ENCODE peak calls at places on chromosome 2, in six cellular contexts. P is upper lobe of left lung, C is HepG2, N is HCT116, F is GM12878, D is K562. J is an unnamed sample.

GRCh38 chr2:203789613-203790012 is 78.0 kb upstream of the CTLA4 start:
- ATAC-seq in P (no peak), F (no peak), C (no peak), D (no peak), N (no peak), J (no peak)

GRCh38 chr2:179613701-179614100 is 247.7 kb downstream of the ZNF385B start:
- ATAC-seq in C (no peak), F (no peak), D (no peak), N (no peak), P (peak), J (peak)

GRCh38 chr2:1600191-1601063 is 143.9 kb downstream of the PXDN start:
- ATAC-seq in F (no peak), D (no peak), P (no peak), C (no peak), N (no peak), J (peak)

GRCh38 chr2:1799174-1799573 is 54.9 kb upstream of the PXDN start:
- ATAC-seq in P (no peak), F (no peak), N (no peak), C (no peak), D (no peak), J (no peak)

GRCh38 chr2:237652181-237652580 is 24.8 kb downstream of the LRRFIP1 start:
- ATAC-seq in F (no peak), N (no peak), D (no peak), P (no peak), C (no peak), J (no peak)

GRCh38 chr2:69034845-69035244 is 21.9 kb downstream of the ANTXR1 start:
- ATAC-seq in P (no peak), F (no peak), D (no peak), N (no peak), C (no peak), J (no peak)

GRCh38 chr2:42021490-42021889 is 26.3 kb upstream of the PKDCC start:
- ATAC-seq in N (no peak), F (no peak), P (no peak), D (no peak), C (no peak), J (peak)

GRCh38 chr2:106341666-106342065 is 126.5 kb downstream of the RGPD3 start:
- ATAC-seq in F (no peak), D (no peak), P (no peak), N (no peak), C (no peak), J (no peak)

GRCh38 chr2:70161069-70161534 is 29.7 kb downstream of the C2orf42 start:
- ATAC-seq in P (no peak), F (peak), C (no peak), D (no peak), N (no peak), J (no peak)
- TF ChIP-seq POLR2AphosphoS5 in P (no peak), F (peak), C (no peak), D (no peak), N (no peak), J (no peak)

DNA sequence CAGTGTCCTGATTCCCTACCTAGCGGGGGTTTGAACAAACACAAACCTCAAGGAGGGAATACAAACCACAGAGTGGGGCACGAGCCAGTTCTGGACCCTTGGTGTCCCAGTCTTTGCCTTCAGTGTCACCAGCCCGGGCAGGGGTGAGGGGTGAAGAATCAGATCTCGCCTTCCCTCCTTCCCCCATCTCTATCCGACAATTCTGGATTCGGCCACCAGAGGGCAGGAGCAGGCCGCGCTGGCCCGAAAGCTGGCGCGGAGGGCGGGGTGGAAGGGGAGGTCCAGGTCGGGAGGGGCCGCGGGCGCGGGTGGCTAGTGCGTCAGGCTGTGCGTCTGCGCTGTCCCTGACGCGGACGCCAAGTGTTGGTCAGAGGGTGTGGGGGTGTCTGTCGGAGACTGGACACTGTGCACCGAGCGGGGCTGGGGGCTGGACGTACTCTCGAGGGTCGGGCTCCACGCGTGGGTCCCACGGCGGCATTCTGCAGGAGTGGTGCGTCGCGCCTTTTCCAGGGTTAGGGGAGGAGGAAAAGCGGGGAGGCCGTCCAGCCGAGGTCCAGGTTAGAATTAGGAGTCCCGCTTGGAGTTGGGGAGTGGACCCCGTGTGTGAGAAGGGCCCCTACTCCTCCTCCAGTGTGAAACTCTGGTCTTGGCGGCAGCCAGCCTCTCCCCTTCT is 2.9 kb upstream of the CRYBA2 start:
- ATAC-seq in C (peak), D (peak), F (peak), N (peak), P (peak), J (peak)
- TF ChIP-seq POLR2A in C (no peak), D (peak), F (no peak), N (no peak), P (no peak), J (no peak)

GRCh38 chr2:8438476-8438875 is 243.4 kb upstream of the ID2 start:
- ATAC-seq in F (no peak), D (no peak), C (no peak), P (peak), N (no peak), J (no peak)

GRCh38 chr2:8435608-8436007 is 246.2 kb upstream of the ID2 start:
- ATAC-seq in C (no peak), N (no peak), D (no peak), F (no peak), P (no peak), J (no peak)

GRCh38 chr2:8437949-8438400 is 243.9 kb upstream of the ID2 start:
- ATAC-seq in P (no peak), N (no peak), D (no peak), C (no peak), F (no peak), J (no peak)

GRCh38 chr2:8437228-8437948 is 244.5 kb upstream of the ID2 start:
- ATAC-seq in N (no peak), D (no peak), P (no peak), F (no peak), C (no peak), J (no peak)

GRCh38 chr2:8436585-8436984 is 245.3 kb upstream of the ID2 start:
- ATAC-seq in F (no peak), D (no peak), N (no peak), P (no peak), C (no peak), J (no peak)
- TF ChIP-seq POLR2AphosphoS5 in F (no peak), D (no peak), N (no peak), P (no peak), C (no peak), J (no peak)

GRCh38 chr2:74497777-74498499 is 1.5 kb downstream of the LBX2 start:
- ATAC-seq in D (no peak), F (no peak), N (no peak), C (peak), P (peak), J (peak)
- TF ChIP-seq POLR2A in D (peak), F (peak), N (no peak), C (peak), P (no peak), J (no peak)

GRCh38 chr2:64831134-64831976 is 157.8 kb upstream of the SLC1A4 start:
- ATAC-seq in N (peak), C (peak), F (peak), P (peak), D (peak), J (peak)
- TF ChIP-seq POLR2AphosphoS5 in N (peak), C (no peak), F (no peak), P (peak), D (peak), J (peak)

DNA sequence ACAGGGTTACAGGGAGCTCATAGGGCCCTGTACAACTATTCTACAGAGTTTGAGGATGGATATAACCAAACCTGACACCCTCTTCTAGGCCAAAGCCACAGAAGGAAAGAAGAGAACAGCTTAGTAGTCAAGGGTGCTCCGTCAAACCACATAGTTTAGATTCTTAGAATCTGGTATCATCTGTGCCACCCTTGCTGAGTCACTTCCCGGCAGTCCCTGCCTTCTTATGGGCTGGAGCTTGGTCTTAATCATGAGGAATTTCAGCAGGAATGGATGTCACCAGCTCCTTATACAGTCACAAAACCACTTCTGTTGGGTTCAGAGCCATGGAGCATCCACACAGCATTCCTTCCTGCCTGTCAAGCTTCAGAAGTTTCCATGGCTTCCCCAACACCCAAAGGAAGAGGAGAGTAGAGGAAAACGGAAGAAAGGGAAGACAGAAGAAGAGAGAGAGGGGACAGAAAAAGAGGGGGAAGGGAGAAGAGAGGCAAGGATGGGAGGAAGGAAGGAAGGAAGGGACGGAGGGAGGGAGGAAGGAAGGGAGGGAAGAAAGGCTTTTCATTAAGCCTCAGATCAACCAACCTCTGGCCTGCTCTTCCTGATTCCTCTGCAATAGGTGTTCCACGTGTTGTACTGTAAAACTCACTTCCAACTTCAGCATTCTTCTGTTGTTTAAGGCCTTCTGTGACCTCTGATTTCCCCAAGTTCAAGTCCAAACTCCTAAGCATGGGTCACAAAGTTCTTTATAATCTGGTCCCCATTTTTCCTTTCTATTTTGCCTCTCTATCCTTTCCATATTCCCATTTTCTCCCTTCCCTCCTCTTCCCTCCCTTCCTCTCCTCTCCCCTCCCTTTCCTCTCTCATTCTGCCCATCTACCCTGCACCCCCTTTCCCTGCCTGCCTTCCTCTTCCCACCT is 246.1 kb upstream of the TNP1 start:
- ATAC-seq in C (no peak), F (no peak), D (peak), N (peak), P (no peak), J (peak)
- TF ChIP-seq POLR2A in C (no peak), F (no peak), D (no peak), N (peak), P (no peak), J (no peak)

GRCh38 chr2:222993920-222994650 is 57.9 kb upstream of the KCNE4 start:
- ATAC-seq in C (no peak), F (no peak), N (no peak), P (peak), D (no peak), J (peak)
- TF ChIP-seq POLR2AphosphoS5 in C (no peak), F (no peak), N (no peak), P (no peak), D (no peak), J (peak)

GRCh38 chr2:161303535-161304050 is 4.6 kb upstream of the PSMD14 start:
- ATAC-seq in F (no peak), N (no peak), P (no peak), C (no peak), D (no peak), J (no peak)

GRCh38 chr2:161307676-161308075 is 549 bp upstream of the PSMD14 start:
- ATAC-seq in C (peak), P (no peak), N (no peak), D (no peak), F (no peak), J (no peak)

GRCh38 chr2:161306919-161307318 is 1.3 kb upstream of the PSMD14 start:
- ATAC-seq in P (no peak), N (no peak), D (no peak), F (no peak), C (no peak), J (no peak)

GRCh38 chr2:161312996-161313395 is 4.8 kb downstream of the PSMD14 start:
- ATAC-seq in N (no peak), P (no peak), D (no peak), F (no peak), C (no peak), J (no peak)

GRCh38 chr2:161308178-161308955 is at the start of gene PSMD14:
- ATAC-seq in N (peak), P (peak), C (peak), D (peak), F (peak), J (peak)
- TF ChIP-seq POLR2A in N (peak), P (no peak), C (peak), D (peak), F (peak), J (peak)

GRCh38 chr2:23008951-23009350 is 376.0 kb upstream of the KLHL29 start:
- ATAC-seq in F (no peak), P (no peak), C (no peak), N (no peak), D (no peak), J (no peak)

GRCh38 chr2:23012499-23012898 is 372.5 kb upstream of the KLHL29 start:
- ATAC-seq in C (no peak), P (no peak), F (no peak), D (no peak), N (no peak), J (no peak)

GRCh38 chr2:23005469-23005868 is 379.5 kb upstream of the KLHL29 start:
- ATAC-seq in P (no peak), N (no peak), D (no peak), F (no peak), C (no peak), J (no peak)

GRCh38 chr2:23009545-23010149 is 375.3 kb upstream of the KLHL29 start:
- ATAC-seq in D (no peak), C (no peak), F (no peak), P (peak), N (no peak), J (peak)

GRCh38 chr2:23007836-23008235 is 377.1 kb upstream of the KLHL29 start:
- ATAC-seq in C (no peak), D (no peak), F (no peak), N (no peak), P (no peak), J (no peak)
- TF ChIP-seq POLR2AphosphoS5 in C (no peak), D (no peak), F (no peak), N (no peak), P (no peak), J (no peak)